ENCODE peak calls at places on chromosomes 6 and 20, in four cellular contexts. H is GM12878, R is HepG2, I is K562. F is an unnamed sample.
A peak's percentile ranks its signal among the peaks of the same experiment; 100 is the strongest.

GRCh38 chr6:33172307-33173227 is 19.7 kb downstream of the COL11A2 start:
- DNase-seq in H (no peak), R (peak; percentile 53), I (peak; percentile 71), F (no peak)

GRCh38 chr6:110814488-110815259 is 595 bp downstream of the CDK19 start:
- DNase-seq in H (no peak), R (no peak), I (peak; percentile 59), F (peak; percentile 71)

GRCh38 chr20:34045930-34046329 is 52.2 kb downstream of the RALY start:
- DNase-seq in H (no peak), R (peak; percentile 84), I (no peak), F (peak; percentile 23)

GRCh38 chr6:22153384-22154158 is 143.3 kb downstream of the PRL start:
- DNase-seq in H (no peak), R (no peak), I (no peak), F (no peak)

GRCh38 chr6:21359926-21360325 is 233.6 kb upstream of the SOX4 start:
- DNase-seq in H (no peak), R (no peak), I (no peak), F (no peak)

GRCh38 chr6:138769102-138769676 is 4.4 kb upstream of the CCDC28A start:
- DNase-seq in H (no peak), R (no peak), I (no peak), F (no peak)

GRCh38 chr20:62159835-62160234 is 16.3 kb downstream of the SS18L1 start:
- DNase-seq in H (peak; percentile 50), R (no peak), I (no peak), F (no peak)

GRCh38 chr20:49620364-49621240 is 52.7 kb upstream of the PTGIS start:
- DNase-seq in H (peak; percentile 100), R (no peak), I (no peak), F (no peak)

GRCh38 chr6:45737331-45738056 is 278.2 kb downstream of the CLIC5 start:
- DNase-seq in H (peak; percentile 77), R (no peak), I (no peak), F (no peak)

GRCh38 chr20:51497542-51498467 is 44.7 kb downstream of the NFATC2 start:
- DNase-seq in H (peak; percentile 26), R (no peak), I (no peak), F (no peak)

GRCh38 chr6:157556671-157557430 is 175.9 kb downstream of the ZDHHC14 start:
- DNase-seq in H (no peak), R (no peak), I (no peak), F (no peak)

GRCh38 chr6:130431346-130431745 is 65.5 kb downstream of the TMEM200A start:
- DNase-seq in H (no peak), R (no peak), I (no peak), F (no peak)

GRCh38 chr6:14212020-14212419 is 94.4 kb downstream of the CD83 start:
- DNase-seq in H (no peak), R (no peak), I (no peak), F (no peak)

GRCh38 chr6:142374965-142375733 is 73.3 kb downstream of the ADGRG6 start:
- DNase-seq in H (no peak), R (peak; percentile 99), I (no peak), F (no peak)

GRCh38 chr20:361562-361961 is 14.7 kb downstream of the NRSN2 start:
- DNase-seq in H (no peak), R (no peak), I (no peak), F (no peak)

GRCh38 chr6:119307041-119307440 is 42.5 kb downstream of the MAN1A1 start:
- DNase-seq in H (no peak), R (no peak), I (no peak), F (no peak)

GRCh38 chr6:8664700-8665099 is 229.4 kb upstream of the SLC35B3 start:
- DNase-seq in H (no peak), R (no peak), I (no peak), F (no peak)

GRCh38 chr20:20462185-20462584 is 94.3 kb downstream of the INSM1 start:
- DNase-seq in H (no peak), R (no peak), I (no peak), F (no peak)

GRCh38 chr6:131787955-131788712 is 19.7 kb upstream of the ENPP1 start:
- DNase-seq in H (no peak), R (peak; percentile 47), I (no peak), F (no peak)

GRCh38 chr20:57218489-57218888 is 48.0 kb downstream of the BMP7 start:
- DNase-seq in H (no peak), R (no peak), I (no peak), F (no peak)

GRCh38 chr6:85124472-85125428 is 325.1 kb upstream of the NT5E start:
- DNase-seq in H (no peak), R (no peak), I (no peak), F (no peak)

GRCh38 chr6:28258877-28259777 is at the start of gene NKAPL:
- DNase-seq in H (no peak), R (no peak), I (no peak), F (no peak)

GRCh38 chr20:10201321-10201870 is 17.2 kb upstream of the SNAP25 start:
- DNase-seq in H (no peak), R (no peak), I (no peak), F (no peak)

GRCh38 chr6:36349240-36349639 is 12.6 kb upstream of the BNIP5 start:
- DNase-seq in H (no peak), R (no peak), I (no peak), F (no peak)

GRCh38 chr6:29887330-29887818 is 55.0 kb upstream of the HLA-A start:
- DNase-seq in H (no peak), R (no peak), I (no peak), F (no peak)

GRCh38 chr6:42344756-42345155 is 107.0 kb downstream of the TRERF1 start:
- DNase-seq in H (no peak), R (no peak), I (no peak), F (no peak)

GRCh38 chr6:142331075-142331551 is 29.3 kb downstream of the ADGRG6 start:
- DNase-seq in H (no peak), R (peak; percentile 100), I (no peak), F (no peak)

GRCh38 chr6:42045538-42046460 is 4.5 kb upstream of the TAF8 start:
- DNase-seq in H (peak; percentile 62), R (no peak), I (peak; percentile 91), F (peak; percentile 53)

GRCh38 chr20:50540620-50541605 is 30.7 kb downstream of the PTPN1 start:
- DNase-seq in H (no peak), R (peak; percentile 18), I (no peak), F (no peak)

GRCh38 chr6:156449128-156449527 is 328.1 kb upstream of the ARID1B start:
- DNase-seq in H (no peak), R (no peak), I (no peak), F (no peak)

GRCh38 chr20:35721621-35722020 is 20.4 kb downstream of the RBM39 start:
- DNase-seq in H (no peak), R (no peak), I (no peak), F (no peak)
- TF ChIP-seq POLR2A in H (peak; percentile 22), R (peak; percentile 16), I (peak; percentile 24), F (no peak)

DNA sequence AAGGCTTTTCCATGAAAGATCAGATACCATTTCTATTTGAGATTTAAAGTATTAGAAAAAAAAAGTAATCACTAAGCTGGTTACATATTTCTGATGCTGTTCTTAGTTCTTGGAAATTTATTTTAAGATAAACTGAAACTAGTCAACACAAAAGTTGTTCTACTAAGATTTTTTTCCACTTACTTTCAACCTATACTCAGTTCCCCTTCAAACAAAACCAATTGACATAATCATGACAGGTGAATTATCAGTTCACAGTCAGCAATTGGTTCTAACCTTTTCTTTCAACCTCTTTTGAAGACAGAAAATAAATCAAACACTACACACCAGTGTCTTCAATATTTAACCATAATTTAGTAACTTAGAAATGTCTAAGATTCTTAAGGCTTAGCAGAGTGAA is 228.7 kb downstream of the KHDRBS2 start:
- DNase-seq in H (no peak), R (no peak), I (no peak), F (no peak)
- TF ChIP-seq EP300 in H (no peak), R (no peak), I (no peak), F (no peak)

GRCh38 chr6:106194949-106195919 is 109.1 kb downstream of the PRDM1 start:
- DNase-seq in H (no peak), R (no peak), I (no peak), F (no peak)

GRCh38 chr6:106197441-106197840 is 111.3 kb downstream of the PRDM1 start:
- DNase-seq in H (no peak), R (no peak), I (no peak), F (no peak)

GRCh38 chr6:106188104-106188794 is 102.1 kb downstream of the PRDM1 start:
- DNase-seq in H (no peak), R (peak; percentile 14), I (no peak), F (no peak)

GRCh38 chr6:106187424-106187982 is 101.4 kb downstream of the PRDM1 start:
- DNase-seq in H (no peak), R (no peak), I (no peak), F (no peak)

GRCh38 chr6:106192824-106193223 is 106.7 kb downstream of the PRDM1 start:
- DNase-seq in H (no peak), R (no peak), I (no peak), F (no peak)
- TF ChIP-seq YY1 in H (no peak), R (no peak), I (no peak), F (no peak)

GRCh38 chr6:31738048-31738979 is 1.5 kb upstream of the MSH5 start:
- DNase-seq in H (peak; percentile 75), R (peak; percentile 97), I (peak; percentile 91), F (no peak)
- TF ChIP-seq POLR2A in H (peak; percentile 50), R (peak; percentile 80), I (peak; percentile 96), F (no peak)